ENCODE peak calls at places on chromosomes 12 and 14, in four cellular contexts. One of them, this sample, is unnamed.

GRCh38 chr12:119652665-119653064 is 15.3 kb upstream of the PRKAB1 start:
- DNase-seq in epithelial cell of prostate: no peak
- DNase-seq in Calu3: no peak
- DNase-seq in cardiac fibroblast: no peak
- DNase-seq in this sample: no peak

GRCh38 chr12:105474672-105475071 is 144.2 kb downstream of the C12orf75 start:
- DNase-seq in Calu3: no peak
- DNase-seq in cardiac fibroblast: peak; percentile 74
- DNase-seq in epithelial cell of prostate: peak; percentile 70
- DNase-seq in this sample: no peak

GRCh38 chr14:50530794-50531193 is 1.6 kb downstream of the MAP4K5 start:
- DNase-seq in epithelial cell of prostate: no peak
- DNase-seq in Calu3: no peak
- DNase-seq in cardiac fibroblast: peak; percentile 28
- DNase-seq in this sample: no peak

GRCh38 chr12:14454098-14454907 is 88.8 kb downstream of the ATF7IP start:
- DNase-seq in epithelial cell of prostate: peak; percentile 6
- DNase-seq in cardiac fibroblast: peak; percentile 65
- DNase-seq in Calu3: peak; percentile 21
- DNase-seq in this sample: peak; percentile 76

GRCh38 chr14:93059260-93059659 is 56.5 kb downstream of the ITPK1 start:
- DNase-seq in Calu3: no peak
- DNase-seq in epithelial cell of prostate: no peak
- DNase-seq in cardiac fibroblast: no peak
- DNase-seq in this sample: no peak

GRCh38 chr12:112514926-112515642 is 96.3 kb downstream of the PTPN11 start:
- DNase-seq in epithelial cell of prostate: no peak
- DNase-seq in cardiac fibroblast: peak; percentile 14
- DNase-seq in Calu3: no peak
- DNase-seq in this sample: no peak

GRCh38 chr14:52683985-52684520 is 11.3 kb downstream of the ERO1A start:
- DNase-seq in epithelial cell of prostate: no peak
- DNase-seq in Calu3: no peak
- DNase-seq in cardiac fibroblast: no peak
- DNase-seq in this sample: peak; percentile 48

GRCh38 chr14:90560529-90560928 is 163.7 kb downstream of the CALM1 start:
- DNase-seq in epithelial cell of prostate: no peak
- DNase-seq in cardiac fibroblast: no peak
- DNase-seq in Calu3: no peak
- DNase-seq in this sample: no peak

GRCh38 chr12:41893491-41893890 is 251.2 kb downstream of the GXYLT1 start:
- DNase-seq in Calu3: no peak
- DNase-seq in cardiac fibroblast: no peak
- DNase-seq in epithelial cell of prostate: no peak
- DNase-seq in this sample: no peak

GRCh38 chr12:120365675-120366340 is 3.2 kb downstream of the MSI1 start:
- DNase-seq in cardiac fibroblast: no peak
- DNase-seq in epithelial cell of prostate: no peak
- DNase-seq in Calu3: no peak
- DNase-seq in this sample: no peak

GRCh38 chr12:119151445-119151844 is 27.3 kb upstream of the HSPB8 start:
- DNase-seq in epithelial cell of prostate: no peak
- DNase-seq in cardiac fibroblast: peak; percentile 17
- DNase-seq in Calu3: no peak
- DNase-seq in this sample: peak; percentile 4

GRCh38 chr12:79658221-79658620 is 32.5 kb downstream of the PAWR start:
- DNase-seq in Calu3: no peak
- DNase-seq in epithelial cell of prostate: no peak
- DNase-seq in cardiac fibroblast: no peak
- DNase-seq in this sample: no peak